ENCODE peak calls at places on chromosome X, in nine cellular contexts. M, L, T, H, I, J, Q, C and G are unnamed samples.

GRCh38 chrX:44264936-44265335 is 78.5 kb downstream of the EFHC2 start:
- DNase-seq in I (no peak), T (no peak), L (no peak), J (no peak), H (no peak), C (no peak), M (no peak), Q (no peak), G (no peak)

GRCh38 chrX:84168574-84168973 is 19.4 kb downstream of the RPS6KA6 start:
- DNase-seq in Q (no peak), M (no peak), H (peak), I (no peak), J (peak), L (no peak), T (no peak), C (no peak), G (peak)

GRCh38 chrX:1041051-1041450 is 171.4 kb downstream of the CRLF2 start:
- DNase-seq in T (no peak), C (no peak), Q (no peak), M (no peak), L (no peak), I (no peak), H (no peak), J (no peak), G (no peak)

GRCh38 chrX:105191878-105192277 is 28.6 kb downstream of the TEX13A start:
- DNase-seq in M (no peak), J (no peak), T (peak), I (no peak), L (peak), H (no peak), Q (no peak), C (no peak), G (peak)

GRCh38 chrX:125709532-125709931 is 389.9 kb downstream of the TEX13C start:
- DNase-seq in T (no peak), J (no peak), Q (no peak), L (no peak), M (no peak), I (no peak), H (no peak), C (no peak), G (no peak)

GRCh38 chrX:136752796-136753195 is 27.9 kb downstream of the ARHGEF6 start:
- DNase-seq in Q (no peak), H (no peak), J (peak), I (no peak), T (no peak), C (no peak), M (no peak), L (no peak), G (peak)

GRCh38 chrX:22126311-22126710 is 94.2 kb downstream of the PHEX start:
- DNase-seq in C (no peak), L (no peak), M (no peak), Q (no peak), J (peak), H (peak), T (no peak), I (no peak), G (peak)

GRCh38 chrX:130091976-130092522 is 18.2 kb downstream of the ELF4 start:
- DNase-seq in J (peak), H (no peak), T (peak), I (no peak), C (peak), M (peak), L (peak), Q (no peak), G (no peak)

GRCh38 chrX:97525981-97526380 is 642.3 kb downstream of the RPA4 start:
- DNase-seq in T (no peak), L (no peak), C (no peak), Q (no peak), H (no peak), I (no peak), J (no peak), M (no peak), G (no peak)

GRCh38 chrX:130173190-130173895 is 1.6 kb downstream of the RAB33A start:
- DNase-seq in L (no peak), C (no peak), J (peak), M (no peak), Q (no peak), I (peak), T (no peak), H (peak), G (peak)

GRCh38 chrX:148601034-148601433 is 100.6 kb downstream of the AFF2 start:
- DNase-seq in H (no peak), C (no peak), Q (no peak), M (no peak), L (no peak), I (no peak), J (peak), T (peak), G (peak)

GRCh38 chrX:12965390-12965940 is 9.4 kb upstream of the TMSB4X start:
- DNase-seq in H (no peak), C (no peak), I (no peak), T (peak), M (no peak), L (no peak), Q (no peak), J (no peak), G (no peak)

GRCh38 chrX:118693843-118694242 is 33.6 kb upstream of the IL13RA1 start:
- DNase-seq in C (no peak), Q (no peak), T (no peak), L (no peak), J (no peak), M (no peak), H (no peak), I (no peak), G (no peak)

GRCh38 chrX:99078301-99078700 is 1331.8 kb downstream of the PCDH19 start:
- DNase-seq in H (no peak), C (no peak), J (peak), T (no peak), M (no peak), Q (no peak), I (no peak), L (no peak), G (no peak)

GRCh38 chrX:54659547-54659946 is 129.5 kb downstream of the GNL3L start:
- DNase-seq in T (no peak), L (no peak), I (no peak), Q (no peak), J (no peak), H (no peak), M (no peak), C (no peak), G (no peak)

GRCh38 chrX:56029188-56029587 is 203.0 kb upstream of the KLF8 start:
- DNase-seq in T (no peak), H (no peak), Q (no peak), L (no peak), C (no peak), M (no peak), J (no peak), I (no peak), G (no peak)

GRCh38 chrX:15769300-15769954 is 20.9 kb upstream of the ZRSR2 start:
- DNase-seq in L (no peak), M (no peak), C (no peak), J (no peak), Q (no peak), H (no peak), I (no peak), T (no peak), G (no peak)

GRCh38 chrX:115494133-115494532 is 66.8 kb upstream of the PLS3 start:
- DNase-seq in Q (peak), I (no peak), H (no peak), T (no peak), C (no peak), M (no peak), L (no peak), J (peak), G (no peak)

GRCh38 chrX:46979340-46979739 is 67.1 kb downstream of the JADE3 start:
- DNase-seq in I (no peak), C (no peak), J (peak), Q (no peak), T (no peak), M (no peak), L (no peak), H (peak), G (peak)

GRCh38 chrX:123399709-123400108 is 215.6 kb downstream of the GRIA3 start:
- DNase-seq in I (no peak), J (peak), M (no peak), H (no peak), T (no peak), Q (no peak), C (no peak), L (no peak), G (peak)

GRCh38 chrX:109632906-109633504 is 8.0 kb upstream of the KCNE5 start:
- DNase-seq in C (no peak), T (no peak), Q (no peak), H (peak), J (no peak), M (no peak), I (peak), L (peak), G (peak)

GRCh38 chrX:132171881-132172280 is 44.1 kb upstream of the FRMD7 start:
- DNase-seq in T (no peak), Q (no peak), H (no peak), J (no peak), M (no peak), L (no peak), C (no peak), I (no peak), G (no peak)

GRCh38 chrX:98405376-98405775 is 1521.7 kb downstream of the RPA4 start:
- DNase-seq in I (no peak), H (no peak), T (no peak), L (no peak), C (no peak), J (peak), M (no peak), Q (no peak), G (no peak)

GRCh38 chrX:11530621-11531020 is 135.1 kb downstream of the ARHGAP6 start:
- DNase-seq in Q (no peak), J (no peak), L (no peak), M (no peak), I (no peak), H (no peak), T (no peak), C (no peak), G (peak)

GRCh38 chrX:111444881-111445280 is 32.9 kb upstream of the DCX start:
- DNase-seq in M (no peak), J (no peak), Q (no peak), H (no peak), L (no peak), I (no peak), C (no peak), T (no peak), G (no peak)

GRCh38 chrX:33078273-33078672 is 133.1 kb downstream of the DMD start:
- DNase-seq in T (no peak), Q (no peak), M (no peak), I (no peak), L (no peak), H (no peak), C (no peak), J (no peak), G (no peak)

GRCh38 chrX:154738013-154738738 is 12.7 kb downstream of the GAB3 start:
- DNase-seq in C (no peak), T (no peak), Q (no peak), L (no peak), H (peak), J (peak), M (no peak), I (no peak), G (peak)